ENCODE peak calls at places on chromosomes 13 and 19, in four cellular contexts. One of them, this sample, is unnamed.

GRCh38 chr19:10238172-10238783 is 7.1 kb upstream of the S1PR2 start:
- DNase-seq in foreskin fibroblast: peak
- DNase-seq in HFFc6: peak
- DNase-seq in posterior cingulate gyrus: no peak
- DNase-seq in this sample: peak

GRCh38 chr13:86085890-86086289 is 286.7 kb upstream of the SLITRK6 start:
- DNase-seq in foreskin fibroblast: no peak
- DNase-seq in HFFc6: no peak
- DNase-seq in posterior cingulate gyrus: no peak
- DNase-seq in this sample: no peak

GRCh38 chr19:54708781-54709180 is 15.5 kb upstream of the KIR3DL3 start:
- DNase-seq in foreskin fibroblast: no peak
- DNase-seq in HFFc6: no peak
- DNase-seq in posterior cingulate gyrus: no peak
- DNase-seq in this sample: no peak

GRCh38 chr13:79722885-79723445 is 242.0 kb downstream of the NDFIP2 start:
- DNase-seq in foreskin fibroblast: no peak
- DNase-seq in HFFc6: no peak
- DNase-seq in posterior cingulate gyrus: no peak
- DNase-seq in this sample: peak

GRCh38 chr19:402786-403185 is 6.2 kb downstream of the C2CD4C start:
- DNase-seq in foreskin fibroblast: no peak
- DNase-seq in HFFc6: no peak
- DNase-seq in posterior cingulate gyrus: no peak
- DNase-seq in this sample: no peak

GRCh38 chr13:37657134-37657533 is 58.6 kb upstream of the POSTN start:
- DNase-seq in foreskin fibroblast: peak
- DNase-seq in HFFc6: peak
- DNase-seq in posterior cingulate gyrus: no peak
- DNase-seq in this sample: no peak

GRCh38 chr13:111936267-111936925 is 130.6 kb upstream of the SOX1 start:
- DNase-seq in foreskin fibroblast: no peak
- DNase-seq in HFFc6: no peak
- DNase-seq in posterior cingulate gyrus: no peak
- DNase-seq in this sample: no peak

GRCh38 chr19:23698711-23699520 is 11.9 kb upstream of the ZNF675 start:
- DNase-seq in foreskin fibroblast: no peak
- DNase-seq in HFFc6: peak
- DNase-seq in posterior cingulate gyrus: no peak
- DNase-seq in this sample: no peak

GRCh38 chr13:106210327-106210726 is 325.1 kb downstream of the EFNB2 start:
- DNase-seq in foreskin fibroblast: no peak
- DNase-seq in HFFc6: no peak
- DNase-seq in posterior cingulate gyrus: no peak
- DNase-seq in this sample: no peak

GRCh38 chr19:5153601-5154128 is 184.8 kb downstream of the KDM4B start:
- DNase-seq in foreskin fibroblast: no peak
- DNase-seq in HFFc6: no peak
- DNase-seq in posterior cingulate gyrus: no peak
- DNase-seq in this sample: no peak

GRCh38 chr13:19052180-19052579 is 129.4 kb downstream of the TUBA3C start:
- DNase-seq in foreskin fibroblast: no peak
- DNase-seq in HFFc6: no peak
- DNase-seq in posterior cingulate gyrus: no peak
- DNase-seq in this sample: no peak

GRCh38 chr13:100546713-100547405 is 41.7 kb downstream of the GGACT start:
- DNase-seq in foreskin fibroblast: no peak
- DNase-seq in HFFc6: no peak
- DNase-seq in posterior cingulate gyrus: no peak
- DNase-seq in this sample: no peak

GRCh38 chr19:46624958-46625661 is at the start of gene PTGIR:
- DNase-seq in foreskin fibroblast: peak
- DNase-seq in HFFc6: peak
- DNase-seq in posterior cingulate gyrus: no peak
- DNase-seq in this sample: peak

GRCh38 chr13:110521296-110521680 is 40.2 kb downstream of the RAB20 start:
- DNase-seq in foreskin fibroblast: no peak
- DNase-seq in HFFc6: no peak
- DNase-seq in posterior cingulate gyrus: no peak
- DNase-seq in this sample: peak

GRCh38 chr19:45079063-45079910 is at the start of gene GEMIN7:
- DNase-seq in foreskin fibroblast: peak
- DNase-seq in HFFc6: peak
- DNase-seq in posterior cingulate gyrus: peak
- DNase-seq in this sample: peak

GRCh38 chr19:7355151-7355845 is 6.6 kb downstream of the ARHGEF18 start:
- DNase-seq in foreskin fibroblast: peak
- DNase-seq in HFFc6: no peak
- DNase-seq in posterior cingulate gyrus: no peak
- DNase-seq in this sample: peak

GRCh38 chr19:45766919-45767346 is 2.1 kb downstream of the SIX5 start:
- DNase-seq in foreskin fibroblast: no peak
- DNase-seq in HFFc6: peak
- DNase-seq in posterior cingulate gyrus: no peak
- DNase-seq in this sample: no peak

GRCh38 chr13:35965226-35965927 is 165.8 kb downstream of the DCLK1 start:
- DNase-seq in foreskin fibroblast: no peak
- DNase-seq in HFFc6: no peak
- DNase-seq in posterior cingulate gyrus: no peak
- DNase-seq in this sample: peak

GRCh38 chr13:93942016-93942415 is 537.5 kb downstream of the DCT start:
- DNase-seq in foreskin fibroblast: no peak
- DNase-seq in HFFc6: no peak
- DNase-seq in posterior cingulate gyrus: no peak
- DNase-seq in this sample: no peak

GRCh38 chr13:93227906-93228801 is 1.5 kb downstream of the GPC6 start:
- DNase-seq in foreskin fibroblast: peak
- DNase-seq in HFFc6: peak
- DNase-seq in posterior cingulate gyrus: peak
- DNase-seq in this sample: peak

GRCh38 chr13:60078226-60078625 is 85.5 kb downstream of the DIAPH3 start:
- DNase-seq in foreskin fibroblast: no peak
- DNase-seq in HFFc6: no peak
- DNase-seq in posterior cingulate gyrus: no peak
- DNase-seq in this sample: no peak

GRCh38 chr13:36778083-36778671 is 40.8 kb upstream of the RFXAP start:
- DNase-seq in foreskin fibroblast: peak
- DNase-seq in HFFc6: peak
- DNase-seq in posterior cingulate gyrus: no peak
- DNase-seq in this sample: no peak

GRCh38 chr19:38869160-38869835 is 8.8 kb downstream of the RINL start:
- DNase-seq in foreskin fibroblast: no peak
- DNase-seq in HFFc6: no peak
- DNase-seq in posterior cingulate gyrus: no peak
- DNase-seq in this sample: no peak

GRCh38 chr19:50695251-50696064 is 24.1 kb downstream of the SHANK1 start:
- DNase-seq in foreskin fibroblast: no peak
- DNase-seq in HFFc6: no peak
- DNase-seq in posterior cingulate gyrus: no peak
- DNase-seq in this sample: no peak

GRCh38 chr13:64817721-64818120 is 2412.4 kb downstream of the PCDH9 start:
- DNase-seq in foreskin fibroblast: peak
- DNase-seq in HFFc6: peak
- DNase-seq in posterior cingulate gyrus: no peak
- DNase-seq in this sample: no peak

GRCh38 chr19:55244004-55244680 is 14.7 kb downstream of the PPP6R1 start:
- DNase-seq in foreskin fibroblast: no peak
- DNase-seq in HFFc6: no peak
- DNase-seq in posterior cingulate gyrus: no peak
- DNase-seq in this sample: no peak

GRCh38 chr13:61255035-61255796 is 160.4 kb downstream of the PCDH20 start:
- DNase-seq in foreskin fibroblast: no peak
- DNase-seq in HFFc6: no peak
- DNase-seq in posterior cingulate gyrus: no peak
- DNase-seq in this sample: no peak